ENCODE peak calls at places on chromosomes 6 and 20, in seven cellular contexts. Q is colonic mucosa; C is stomach; P is activated CD8-positive, alpha-beta memory T cell treated with anti-CD3 and anti-CD28 coated beads, Interleukin-2, amount 50 U/mL, for 4 hours; G is HT1080; D is GM04503; T is PC-3. N is an unnamed sample.

GRCh38 chr20:32737371-32738223 is 5.7 kb downstream of the COMMD7 start:
- DNase-seq in Q (no peak), C (no peak), P (peak; percentile 28), G (peak; percentile 92), D (peak; percentile 56), T (peak; percentile 26), N (no peak)

GRCh38 chr6:166206066-166206465 is 38.4 kb upstream of the TBXT start:
- DNase-seq in Q (no peak), C (no peak), P (no peak), G (peak; percentile 24), D (no peak), T (peak; percentile 4), N (no peak)

GRCh38 chr6:51959744-51960383 is 127.5 kb downstream of the PKHD1 start:
- DNase-seq in Q (peak; percentile 70), C (peak; percentile 82), P (no peak), G (peak; percentile 45), D (peak; percentile 11), T (peak; percentile 91), N (peak; percentile 73)

GRCh38 chr20:51446656-51447055 is 95.9 kb downstream of the NFATC2 start:
- DNase-seq in Q (peak; percentile 39), C (no peak), P (no peak), G (peak; percentile 91), D (no peak), T (peak; percentile 94), N (no peak)

GRCh38 chr6:136037246-136037884 is 185.9 kb downstream of the PDE7B start:
- DNase-seq in Q (no peak), C (no peak), P (no peak), G (no peak), D (no peak), T (no peak), N (no peak)

GRCh38 chr20:47694021-47694818 is 91.1 kb downstream of the SULF2 start:
- DNase-seq in Q (no peak), C (no peak), P (no peak), G (no peak), D (no peak), T (no peak), N (no peak)

GRCh38 chr6:38213275-38213674 is 393.7 kb downstream of the ZFAND3 start:
- DNase-seq in Q (peak; percentile 42), C (no peak), P (no peak), G (no peak), D (no peak), T (peak; percentile 46), N (no peak)

GRCh38 chr6:24378473-24379097 is 20.7 kb upstream of the DCDC2 start:
- DNase-seq in Q (no peak), C (no peak), P (no peak), G (no peak), D (no peak), T (no peak), N (no peak)

GRCh38 chr6:158149641-158150040 is 18.4 kb downstream of the SERAC1 start:
- DNase-seq in Q (no peak), C (no peak), P (no peak), G (peak; percentile 73), D (no peak), T (peak; percentile 63), N (no peak)

GRCh38 chr6:35907750-35908149 is 13.1 kb downstream of the SRPK1 start:
- DNase-seq in Q (no peak), C (no peak), P (no peak), G (no peak), D (no peak), T (no peak), N (no peak)

GRCh38 chr20:33470457-33470856 is 19.4 kb upstream of the CBFA2T2 start:
- DNase-seq in Q (no peak), C (no peak), P (no peak), G (no peak), D (no peak), T (no peak), N (no peak)

GRCh38 chr6:159640722-159641482 is 52.1 kb downstream of the SOD2 start:
- DNase-seq in Q (no peak), C (no peak), P (no peak), G (no peak), D (no peak), T (no peak), N (no peak)

GRCh38 chr6:157068691-157069228 is 254.6 kb downstream of the TMEM242 start:
- DNase-seq in Q (no peak), C (no peak), P (no peak), G (peak; percentile 31), D (no peak), T (peak; percentile 52), N (no peak)

GRCh38 chr6:138769102-138769676 is 4.4 kb upstream of the CCDC28A start:
- DNase-seq in Q (no peak), C (no peak), P (no peak), G (no peak), D (no peak), T (no peak), N (no peak)

GRCh38 chr6:31651602-31652191 is 764 bp downstream of the BAG6 start:
- DNase-seq in Q (peak; percentile 78), C (no peak), P (no peak), G (no peak), D (no peak), T (peak; percentile 52), N (peak; percentile 85)

GRCh38 chr6:166422201-166422940 is 39.6 kb upstream of the MPC1 start:
- DNase-seq in Q (no peak), C (no peak), P (no peak), G (no peak), D (no peak), T (no peak), N (no peak)

GRCh38 chr6:6560909-6561308 is 27.6 kb upstream of the LY86 start:
- DNase-seq in Q (no peak), C (no peak), P (no peak), G (peak; percentile 13), D (no peak), T (peak; percentile 45), N (no peak)

GRCh38 chr6:133623065-133623464 is 265.8 kb upstream of the TCF21 start:
- DNase-seq in Q (peak; percentile 28), C (no peak), P (no peak), G (peak; percentile 32), D (peak; percentile 73), T (no peak), N (no peak)

N was measured in left lobe of liver.